ENCODE peak calls at places on chromosomes 7 and 10, in ten cellular contexts. G is upper lobe of left lung, Z is stomach, I is cardiac muscle cell, N is fibroblast of lung, V is ovary, P is heart right ventricle, B is lower lobe of right lung, R is A549, K is mammary epithelial cell. J is an unnamed sample.

GRCh38 chr7:29345590-29345989 is 151.0 kb downstream of the CHN2 start:
- DNase-seq in I (peak; percentile 63), V (no peak), P (peak; percentile 38), G (peak; percentile 40), N (peak; percentile 32), K (peak; percentile 29), B (peak; percentile 51), Z (peak; percentile 62), R (no peak), J (peak; percentile 57)

GRCh38 chr7:45196374-45196773 is 38.8 kb downstream of the RAMP3 start:
- DNase-seq in N (no peak), P (no peak), G (peak; percentile 3), K (no peak), I (no peak), V (no peak), Z (no peak), R (no peak), B (no peak), J (peak; percentile 30)

GRCh38 chr7:3670898-3671297 is 369.8 kb downstream of the SDK1 start:
- DNase-seq in R (no peak), G (no peak), N (peak; percentile 8), P (no peak), K (no peak), B (no peak), I (no peak), Z (no peak), V (no peak), J (no peak)

GRCh38 chr10:132275426-132276178 is 32.1 kb downstream of the STK32C start:
- DNase-seq in N (no peak), B (no peak), Z (no peak), K (no peak), R (no peak), P (no peak), I (no peak), V (no peak), G (no peak), J (no peak)

GRCh38 chr7:127780489-127780888 is 128.5 kb downstream of the SND1 start:
- DNase-seq in V (no peak), B (no peak), G (no peak), P (no peak), I (no peak), N (no peak), R (no peak), K (no peak), Z (no peak), J (no peak)

GRCh38 chr10:49286686-49287085 is 12.3 kb upstream of the C10orf71 start:
- DNase-seq in I (no peak), P (no peak), K (no peak), V (no peak), B (no peak), G (no peak), R (no peak), Z (peak; percentile 10), N (no peak), J (no peak)

GRCh38 chr10:117214401-117214800 is 17.1 kb downstream of the KCNK18 start:
- DNase-seq in P (no peak), R (peak; percentile 31), N (no peak), V (no peak), I (no peak), G (no peak), K (peak; percentile 69), Z (no peak), B (no peak), J (no peak)

GRCh38 chr10:110413903-110414562 is 83.7 kb upstream of the DUSP5 start:
- DNase-seq in G (no peak), I (peak; percentile 37), B (no peak), N (no peak), R (no peak), Z (no peak), K (no peak), V (no peak), P (no peak), J (no peak)

GRCh38 chr7:64755881-64756280 is 38.3 kb upstream of the ZNF138 start:
- DNase-seq in V (no peak), G (no peak), N (no peak), K (no peak), Z (no peak), I (no peak), R (no peak), P (no peak), B (no peak), J (no peak)

GRCh38 chr7:5477723-5478531 is 54.3 kb upstream of the TNRC18 start:
- DNase-seq in Z (no peak), I (no peak), N (no peak), B (peak; percentile 66), K (no peak), R (peak; percentile 35), P (no peak), G (peak; percentile 44), V (no peak), J (no peak)

GRCh38 chr7:155916926-155917655 is 104.8 kb upstream of the SHH start:
- DNase-seq in V (no peak), R (no peak), G (peak; percentile 18), N (peak; percentile 69), P (no peak), I (no peak), Z (peak; percentile 53), B (no peak), K (no peak), J (peak; percentile 75)

GRCh38 chr10:57333880-57334279 is 933.8 kb downstream of the IPMK start:
- DNase-seq in R (peak; percentile 2), Z (no peak), P (no peak), G (no peak), B (no peak), K (no peak), N (no peak), V (no peak), I (no peak), J (no peak)

GRCh38 chr7:158111556-158111880 is 476.1 kb downstream of the PTPRN2 start:
- DNase-seq in Z (peak; percentile 15), K (no peak), R (no peak), V (no peak), I (no peak), B (no peak), N (no peak), G (no peak), P (no peak), J (no peak)
- H3K4me3 ChIP-seq in Z (no peak overlapping the region), K (no peak overlapping the region), R (no peak overlapping the region), V (no peak overlapping the region), I (no peak overlapping the region), B (no peak overlapping the region), N (no peak overlapping the region), G (no peak overlapping the region), P (no peak overlapping the region), J (no peak overlapping the region)

GRCh38 chr10:80471009-80471408 is 16.9 kb downstream of the TSPAN14 start:
- DNase-seq in P (no peak), Z (no peak), K (peak; percentile 95), N (no peak), B (no peak), I (no peak), V (no peak), R (no peak), G (no peak), J (no peak)
- H3K4me1 ChIP-seq in P (peaks cover 66% of the 10 kb centered on the region), Z (peaks cover 95% of the 10 kb centered on the region), K (peaks cover 74% of the 10 kb centered on the region), N (peaks cover 27% of the 10 kb centered on the region), B (peaks cover 100% of the 10 kb centered on the region), I (peaks cover 39% of the 10 kb centered on the region), V (peaks cover 48% of the 10 kb centered on the region), R (peaks cover 93% of the 10 kb centered on the region), G (peaks cover 91% of the 10 kb centered on the region), J (peaks cover 45% of the 10 kb centered on the region)

DNA sequence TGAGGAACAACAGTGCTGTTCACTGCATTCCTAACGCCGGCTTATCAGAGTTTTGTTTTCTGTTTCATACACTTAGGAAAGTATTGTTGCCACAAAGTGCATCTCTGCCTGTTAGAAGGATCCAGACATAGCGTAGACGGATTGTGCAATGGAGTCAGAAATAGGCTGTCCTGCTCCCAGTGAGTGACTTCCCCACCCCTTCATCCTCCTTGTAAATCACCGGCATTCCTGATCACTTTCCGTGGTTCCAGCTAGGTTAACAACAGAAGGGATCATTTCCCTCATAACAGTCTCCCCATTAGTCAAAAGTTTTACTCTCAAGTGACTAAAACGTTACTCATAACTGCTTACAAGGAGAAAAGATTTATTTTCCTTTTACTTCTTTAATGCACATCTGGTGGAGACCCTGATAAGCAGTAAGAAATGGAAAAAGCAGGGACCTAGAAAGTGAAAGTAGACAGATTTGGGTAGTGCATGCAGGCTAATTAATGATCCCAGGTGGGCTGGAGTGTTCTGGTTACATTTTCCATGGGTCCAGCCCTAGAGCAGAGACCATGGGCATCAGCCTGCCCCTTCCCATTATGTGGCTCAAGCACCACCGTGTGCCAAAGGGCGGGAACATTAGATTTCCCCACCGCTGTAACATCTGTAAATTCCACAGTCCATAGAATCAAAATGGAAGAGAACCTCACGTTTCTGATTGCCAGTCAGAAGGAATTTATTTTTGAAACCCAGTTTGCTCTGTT is 395.1 kb upstream of the GALNT17 start:
- DNase-seq in K (peak; percentile 24), P (no peak), V (peak; percentile 20), I (peak; percentile 82), G (peak; percentile 36), N (peak; percentile 70), B (no peak), R (peak; percentile 53), Z (no peak), J (no peak)
- H3K4me3 ChIP-seq in K (peak overlapping the region; percentile 15), P (no peak overlapping the region), V (peak overlapping the region; percentile 14), I (no peak overlapping the region), G (no peak overlapping the region), N (peak overlapping the region; percentile 53), B (peak overlapping the region; percentile 2), R (peak overlapping the region; percentile 37), Z (peak overlapping the region; percentile 10), J (no peak overlapping the region)

GRCh38 chr10:88313897-88314296 is 269.2 kb downstream of the RNLS start:
- DNase-seq in V (no peak), K (no peak), Z (no peak), P (no peak), R (no peak), B (no peak), G (no peak), I (no peak), N (no peak), J (no peak)

GRCh38 chr10:88312855-88313254 is 270.3 kb downstream of the RNLS start:
- DNase-seq in V (no peak), K (no peak), N (no peak), R (no peak), B (no peak), I (no peak), G (no peak), P (no peak), Z (no peak), J (no peak)

GRCh38 chr10:88311264-88311663 is 271.9 kb downstream of the RNLS start:
- DNase-seq in P (no peak), V (no peak), Z (no peak), N (no peak), R (no peak), I (no peak), B (no peak), G (no peak), K (no peak), J (no peak)

GRCh38 chr10:88314362-88314761 is 268.8 kb downstream of the RNLS start:
- DNase-seq in P (no peak), R (no peak), B (no peak), K (no peak), Z (no peak), V (no peak), G (no peak), N (no peak), I (no peak), J (no peak)

DNA sequence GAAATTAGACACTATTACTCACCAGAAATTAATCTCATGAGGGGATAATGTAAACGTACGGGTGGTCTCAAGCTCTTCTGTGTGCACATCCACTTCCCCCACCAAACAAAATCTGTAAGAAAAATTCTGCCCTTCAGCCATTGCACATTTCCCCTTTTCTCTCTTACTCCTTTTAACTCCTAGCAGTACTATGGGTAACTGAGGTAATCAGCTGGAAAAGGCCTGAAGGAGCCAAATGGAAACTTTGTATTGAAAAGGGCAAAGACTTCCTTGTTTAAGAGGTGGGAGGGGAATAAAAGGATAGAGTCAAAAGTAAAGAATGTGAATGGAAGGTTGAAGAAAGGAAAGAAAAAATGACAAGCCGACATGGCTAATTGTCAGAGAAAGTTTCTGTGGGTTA is 273.8 kb downstream of the RNLS start:
- DNase-seq in N (no peak), K (no peak), B (no peak), V (no peak), R (no peak), G (no peak), Z (no peak), P (no peak), I (no peak), J (no peak)
- H3K4me1 ChIP-seq in N (no peaks in the 10 kb centered on the region), K (no peaks in the 10 kb centered on the region), B (no peaks in the 10 kb centered on the region), V (no peaks in the 10 kb centered on the region), R (no peaks in the 10 kb centered on the region), G (no peaks in the 10 kb centered on the region), Z (no peaks in the 10 kb centered on the region), P (no peaks in the 10 kb centered on the region), I (no peaks in the 10 kb centered on the region), J (no peaks in the 10 kb centered on the region)